ENCODE peak calls at places on chromosome 22, in five cellular contexts. N is foreskin keratinocyte, E is WERI-Rb-1, G is brain microvascular endothelial cell, P is K562. V is an unnamed sample.

GRCh38 chr22:50537765-50538164 is 7.9 kb upstream of the KLHDC7B start:
- DNase-seq in N (no peak), E (no peak), G (no peak), P (no peak), V (no peak)

GRCh38 chr22:24758164-24758799 is 16.2 kb downstream of the PIWIL3 start:
- DNase-seq in N (peak), E (peak), G (peak), P (peak), V (peak)

GRCh38 chr22:45009881-45010531 is at the start of gene PHF21B:
- DNase-seq in N (peak), E (peak), G (no peak), P (peak), V (peak)

GRCh38 chr22:34812631-34813030 is 253.3 kb upstream of the ISX start:
- DNase-seq in N (peak), E (no peak), G (no peak), P (no peak), V (no peak)

GRCh38 chr22:41917375-41917905 is 2.6 kb upstream of the SHISA8 start:
- DNase-seq in N (no peak), E (no peak), G (no peak), P (no peak), V (no peak)

GRCh38 chr22:43734370-43735005 is 77.6 kb downstream of the EFCAB6 start:
- DNase-seq in N (no peak), E (no peak), G (no peak), P (no peak), V (no peak)

GRCh38 chr22:49149721-49150608 is 677.7 kb downstream of the BRD1 start:
- DNase-seq in N (no peak), E (no peak), G (no peak), P (no peak), V (no peak)

GRCh38 chr22:25399649-25400151 is 164.8 kb upstream of the GRK3 start:
- DNase-seq in N (no peak), E (no peak), G (no peak), P (no peak), V (no peak)

GRCh38 chr22:44351685-44352377 is 39.1 kb upstream of the SHISAL1 start:
- DNase-seq in N (peak), E (peak), G (peak), P (no peak), V (peak)

GRCh38 chr22:48536691-48537591 is 1290.7 kb downstream of the BRD1 start:
- DNase-seq in N (no peak), E (no peak), G (no peak), P (no peak), V (no peak)

GRCh38 chr22:50482107-50483074 is 1.0 kb downstream of the ADM2 start:
- DNase-seq in N (no peak), E (no peak), G (no peak), P (no peak), V (no peak)

GRCh38 chr22:19019679-19020032 is 83.6 kb upstream of the PRODH start:
- DNase-seq in N (no peak), E (no peak), G (no peak), P (no peak), V (no peak)

GRCh38 chr22:35231585-35232084 is 25.7 kb upstream of the HMGXB4 start:
- DNase-seq in N (peak), E (peak), G (peak), P (peak), V (peak)

GRCh38 chr22:17501679-17502285 is 61.5 kb upstream of the SLC25A18 start:
- DNase-seq in N (peak), E (peak), G (peak), P (peak), V (peak)

GRCh38 chr22:49037701-49038245 is 789.9 kb downstream of the BRD1 start:
- DNase-seq in N (no peak), E (no peak), G (no peak), P (no peak), V (no peak)

GRCh38 chr22:24440270-24440717 is 12.9 kb downstream of the ADORA2A start:
- DNase-seq in N (no peak), E (no peak), G (no peak), P (no peak), V (no peak)

GRCh38 chr22:45831394-45831793 is 145.6 kb downstream of the WNT7B start:
- DNase-seq in N (peak), E (no peak), G (peak), P (no peak), V (peak)

GRCh38 chr22:48952256-48953102 is 875.2 kb downstream of the BRD1 start:
- DNase-seq in N (no peak), E (no peak), G (no peak), P (no peak), V (no peak)

GRCh38 chr22:49672013-49672516 is 155.6 kb downstream of the BRD1 start:
- DNase-seq in N (no peak), E (no peak), G (no peak), P (no peak), V (no peak)

GRCh38 chr22:44723801-44724200 is 21.8 kb downstream of the PRR5 start:
- DNase-seq in N (no peak), E (no peak), G (peak), P (peak), V (peak)

GRCh38 chr22:45952151-45952550 is 24.8 kb downstream of the WNT7B start:
- DNase-seq in N (no peak), E (no peak), G (no peak), P (no peak), V (no peak)

GRCh38 chr22:43142881-43143562 is at the start of gene MCAT:
- DNase-seq in N (peak), E (peak), G (peak), P (peak), V (peak)

GRCh38 chr22:30863161-30863833 is 105.3 kb downstream of the MORC2 start:
- DNase-seq in N (no peak), E (peak), G (no peak), P (peak), V (no peak)

GRCh38 chr22:30680998-30681770 is 13.5 kb upstream of the OSBP2 start:
- DNase-seq in N (no peak), E (peak), G (no peak), P (no peak), V (no peak)

GRCh38 chr22:49046546-49047305 is 780.9 kb downstream of the BRD1 start:
- DNase-seq in N (no peak), E (peak), G (peak), P (peak), V (no peak)

GRCh38 chr22:42358643-42359558 is 73.3 kb downstream of the NFAM1 start:
- DNase-seq in N (no peak), E (no peak), G (no peak), P (no peak), V (no peak)

GRCh38 chr22:20576445-20576816 is 69.0 kb downstream of the MED15 start:
- DNase-seq in N (no peak), E (no peak), G (no peak), P (no peak), V (no peak)
- TF ChIP-seq CTCF in N (no peak), E (no peak), G (no peak), P (no peak), V (no peak)

DNA sequence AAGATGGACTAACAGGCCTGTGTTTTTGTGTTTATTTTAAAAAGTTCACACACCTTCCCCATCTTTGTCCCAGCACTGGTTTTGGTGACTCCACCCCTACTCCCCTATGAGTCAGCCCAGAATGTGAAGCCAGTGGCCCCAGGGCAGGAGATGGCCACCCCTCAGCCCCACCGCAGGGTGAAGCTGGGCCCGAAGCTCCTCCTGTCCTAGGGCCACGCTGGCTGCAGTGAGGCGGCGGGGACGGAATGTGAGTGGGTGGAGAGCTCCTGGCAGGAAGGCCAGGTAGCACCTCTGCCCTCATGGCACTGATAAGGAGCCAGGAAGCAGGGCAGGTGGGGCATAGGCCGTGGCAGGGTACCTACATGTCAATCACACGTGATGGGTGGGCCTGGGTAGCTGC is 39.9 kb downstream of the SGSM3 start:
- DNase-seq in N (peak), E (no peak), G (no peak), P (no peak), V (peak)
- H3K27ac ChIP-seq in N (no peak), E (no peak), G (no peak), P (no peak), V (peak)

DNA sequence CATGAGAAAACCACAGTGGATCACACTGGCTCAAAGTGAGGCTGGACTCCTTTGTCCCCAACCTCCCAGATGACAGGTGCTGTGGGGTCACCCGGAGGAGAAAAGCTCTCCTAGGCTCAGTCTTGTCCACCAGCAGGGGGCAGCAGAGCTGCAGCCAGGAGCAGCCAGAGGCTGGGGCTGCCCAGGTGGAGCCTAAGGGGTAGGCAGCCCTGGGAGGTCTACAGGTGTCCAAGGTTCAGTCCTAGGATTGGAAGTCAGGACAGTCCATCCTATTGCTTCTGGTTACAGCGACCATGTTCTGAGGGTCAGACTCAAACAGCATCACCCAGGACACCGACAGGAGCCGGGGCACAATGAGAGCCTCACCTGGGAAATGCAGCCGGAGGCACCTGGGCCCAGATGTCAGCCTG is 77.6 kb upstream of the IGLL5 start:
- DNase-seq in N (no peak), E (peak), G (no peak), P (peak), V (no peak)
- TF ChIP-seq CTCF in N (peak), E (peak), G (peak), P (no peak), V (no peak)

DNA sequence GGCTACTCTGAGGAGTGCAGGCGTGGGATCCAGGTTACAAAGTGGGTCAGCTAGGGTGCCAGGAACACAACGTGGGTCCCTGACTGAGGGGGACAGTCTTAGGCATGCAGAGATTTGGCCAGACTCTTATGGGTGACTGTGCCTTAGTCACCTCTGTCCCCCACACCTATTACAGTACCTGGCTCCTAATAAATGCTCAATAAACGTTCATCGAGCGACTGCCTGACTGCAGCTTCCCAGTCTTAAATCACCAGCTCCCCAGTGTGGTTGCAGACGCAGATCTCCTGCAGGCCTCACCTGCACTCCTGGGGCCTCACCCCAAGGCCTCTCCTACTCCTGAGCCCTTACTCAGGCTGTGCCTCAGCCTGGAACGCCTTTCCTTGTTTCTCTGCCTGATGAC is 3.2 kb upstream of the SUN2 start:
- DNase-seq in N (no peak), E (no peak), G (no peak), P (no peak), V (no peak)
- H3K27ac ChIP-seq in N (no peak), E (no peak), G (no peak), P (no peak), V (peak)

GRCh38 chr22:40153186-40153585 is 24.5 kb upstream of the TNRC6B start:
- DNase-seq in N (no peak), E (peak), G (no peak), P (no peak), V (no peak)

GRCh38 chr22:40153705-40154104 is 24.0 kb upstream of the TNRC6B start:
- DNase-seq in N (no peak), E (no peak), G (no peak), P (no peak), V (no peak)

GRCh38 chr22:40161182-40161581 is 16.5 kb upstream of the TNRC6B start:
- DNase-seq in N (no peak), E (no peak), G (no peak), P (no peak), V (no peak)

GRCh38 chr22:40157546-40157945 is 20.2 kb upstream of the TNRC6B start:
- DNase-seq in N (no peak), E (no peak), G (no peak), P (no peak), V (no peak)

DNA sequence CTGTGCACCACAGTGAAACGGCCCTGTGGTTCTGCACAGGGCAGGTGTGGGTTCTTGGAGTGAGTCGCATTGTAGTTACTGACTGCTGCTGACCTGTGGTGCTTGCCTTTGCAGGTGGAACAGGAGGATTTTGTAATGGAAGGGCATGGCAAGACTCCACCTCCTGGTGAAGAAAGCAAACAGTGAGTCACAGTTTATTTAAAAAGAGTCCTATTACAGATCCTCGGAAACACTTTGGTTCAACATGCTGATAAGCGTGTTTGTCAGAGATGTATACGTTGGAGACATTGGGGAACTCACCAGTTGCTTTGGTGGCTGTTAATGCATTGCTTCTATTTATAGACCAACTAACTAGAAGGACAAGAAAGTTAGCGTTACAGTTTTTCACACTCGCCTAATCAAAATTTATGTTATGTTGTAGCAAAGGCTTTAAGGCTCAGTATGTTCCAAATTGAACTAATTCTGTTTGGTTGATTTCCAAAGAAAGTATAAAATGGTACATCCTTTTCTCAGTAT is 21.7 kb upstream of the TNRC6B start:
- DNase-seq in N (peak), E (no peak), G (peak), P (peak), V (peak)
- TF ChIP-seq CTCF in N (peak), E (peak), G (peak), P (peak), V (peak)

DNA sequence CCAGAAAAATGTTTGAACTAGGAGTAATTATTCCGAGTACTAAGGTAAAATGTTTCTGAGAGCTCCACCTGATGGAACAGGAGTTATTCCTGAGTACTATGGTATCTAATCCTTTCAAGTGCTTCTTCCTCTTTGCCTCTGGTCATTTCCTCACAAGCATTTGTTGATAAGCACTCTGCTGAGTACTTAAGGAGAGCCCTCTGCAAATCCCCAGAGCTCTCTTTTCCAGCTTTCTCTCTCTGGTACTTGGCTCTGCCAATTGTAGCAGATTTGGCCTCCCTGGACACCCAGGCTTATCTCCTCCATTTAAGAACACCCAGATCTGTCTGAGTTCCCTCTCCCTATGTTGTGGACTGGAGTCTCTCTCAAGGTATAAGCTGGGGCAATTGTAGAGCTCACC is 457.0 kb downstream of the MN1 start:
- DNase-seq in N (no peak), E (peak), G (no peak), P (no peak), V (no peak)
- H3K27ac ChIP-seq in N (no peak), E (no peak), G (no peak), P (no peak), V (no peak)

GRCh38 chr22:47166446-47167016 is 404.1 kb downstream of the TBC1D22A start:
- DNase-seq in N (no peak), E (peak), G (no peak), P (no peak), V (no peak)

GRCh38 chr22:47164514-47165337 is 402.3 kb downstream of the TBC1D22A start:
- DNase-seq in N (no peak), E (peak), G (no peak), P (no peak), V (no peak)

GRCh38 chr22:47165998-47166397 is 403.5 kb downstream of the TBC1D22A start:
- DNase-seq in N (no peak), E (no peak), G (no peak), P (no peak), V (no peak)

GRCh38 chr22:47163876-47164513 is 401.5 kb downstream of the TBC1D22A start:
- DNase-seq in N (no peak), E (peak), G (no peak), P (no peak), V (no peak)

DNA sequence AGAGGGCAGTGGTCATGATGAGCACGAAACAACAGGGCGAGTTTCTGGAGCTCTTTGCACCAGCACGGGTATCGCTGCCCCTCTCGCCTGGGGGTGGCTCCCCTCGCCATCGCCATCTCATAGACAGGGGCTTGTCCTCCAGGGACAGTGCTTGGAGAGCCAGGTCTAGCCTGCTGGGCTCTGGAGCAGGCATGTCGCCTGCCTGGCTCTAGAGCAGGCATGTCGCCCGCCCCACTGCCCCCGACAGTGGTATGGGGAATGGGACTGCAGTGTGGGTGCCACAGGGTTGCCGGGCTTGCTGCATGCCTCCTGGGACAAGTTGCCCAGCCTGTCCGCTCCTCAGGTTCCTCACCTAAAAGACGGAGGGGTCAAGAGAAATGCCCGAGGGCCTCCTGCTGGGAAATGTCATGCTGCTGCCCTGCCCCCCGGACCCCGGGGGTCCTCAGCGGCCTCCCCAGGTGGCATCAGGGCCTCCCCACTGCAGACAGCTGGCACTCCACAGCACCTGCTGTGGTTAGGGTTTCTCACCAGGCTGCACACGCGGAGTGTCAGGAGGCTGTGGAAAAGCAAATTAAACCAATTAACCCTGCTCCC is 403.0 kb downstream of the TBC1D22A start:
- DNase-seq in N (no peak), E (peak), G (no peak), P (no peak), V (no peak)
- TF ChIP-seq CTCF in N (no peak), E (no peak), G (no peak), P (no peak), V (no peak)

DNA sequence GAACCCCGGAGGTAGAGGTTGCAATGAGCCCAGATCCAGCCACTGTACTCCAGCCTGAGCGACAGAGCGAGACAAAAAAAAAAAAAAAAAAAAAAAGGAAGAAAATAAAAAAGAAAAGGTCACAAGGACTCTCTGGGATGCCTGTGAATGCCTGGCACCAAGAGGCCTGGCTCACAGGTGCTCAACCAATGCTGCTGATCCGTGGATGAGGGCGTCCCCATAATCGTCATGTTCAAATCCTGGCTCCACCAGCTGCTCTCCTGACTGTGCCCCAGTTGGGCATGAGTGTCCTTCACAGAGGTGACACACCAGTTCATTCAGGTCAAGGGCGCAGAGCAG is 645 bp upstream of the GAS2L1 start:
- DNase-seq in N (no peak), E (no peak), G (no peak), P (no peak), V (no peak)
- H3K27ac ChIP-seq in N (no peak), E (peak), G (no peak), P (peak), V (peak)

GRCh38 chr22:20247010-20247505 is 21.1 kb downstream of the RTN4R start:
- DNase-seq in N (no peak), E (peak), G (peak), P (peak), V (no peak)
- TF ChIP-seq CTCF in N (no peak), E (peak), G (no peak), P (no peak), V (no peak)